ENCODE peak calls at places on chromosomes 2 and 18, in seven cellular contexts. N is stomach, I is adrenal gland, H is A549, A is endothelial cell of umbilical vein, Y is transverse colon, M is body of pancreas. S is an unnamed sample.

GRCh38 chr2:165469417-165469816 is at the start of gene CSRNP3:
- DNase-seq in Y (peak), M (peak), H (peak), N (peak), A (peak), I (peak), S (peak)

GRCh38 chr2:173076557-173077345 is 1.1 kb downstream of the MAP3K20 start:
- DNase-seq in M (peak), N (peak), I (peak), H (peak), Y (peak), A (peak), S (peak)

GRCh38 chr2:45856391-45857055 is 205.0 kb downstream of the PRKCE start:
- DNase-seq in Y (no peak), H (no peak), A (peak), I (no peak), N (no peak), M (no peak), S (no peak)

GRCh38 chr2:133252770-133253355 is 315.4 kb downstream of the NCKAP5 start:
- DNase-seq in I (no peak), N (no peak), M (no peak), H (no peak), A (no peak), Y (no peak), S (no peak)

GRCh38 chr2:19617251-19617650 is 258.8 kb upstream of the OSR1 start:
- DNase-seq in N (no peak), H (peak), Y (no peak), M (no peak), I (no peak), A (no peak), S (no peak)

GRCh38 chr2:45595724-45596435 is 15.2 kb downstream of the SRBD1 start:
- DNase-seq in H (no peak), I (peak), A (peak), M (peak), N (peak), Y (peak), S (peak)

GRCh38 chr2:85369500-85369899 is 14.9 kb downstream of the ELMOD3 start:
- DNase-seq in M (no peak), Y (peak), H (peak), N (no peak), A (no peak), I (no peak), S (no peak)

GRCh38 chr2:88880441-88880953 is 189.0 kb downstream of the RPIA start:
- DNase-seq in M (peak), H (peak), N (no peak), Y (no peak), A (peak), I (peak), S (no peak)

GRCh38 chr18:78998350-78999055 is 18.9 kb downstream of the SALL3 start:
- DNase-seq in A (no peak), H (no peak), N (no peak), M (no peak), Y (no peak), I (no peak), S (no peak)

GRCh38 chr2:132849118-132849517 is 179.1 kb upstream of the LYPD1 start:
- DNase-seq in N (no peak), Y (no peak), H (no peak), M (no peak), I (no peak), A (no peak), S (no peak)

GRCh38 chr2:159939946-159940345 is 122.5 kb downstream of the PLA2R1 start:
- DNase-seq in I (no peak), A (peak), M (no peak), H (peak), Y (no peak), N (no peak), S (no peak)

GRCh38 chr2:182814804-182815203 is 51.6 kb downstream of the FRZB start:
- DNase-seq in M (no peak), N (no peak), A (no peak), I (no peak), H (no peak), Y (no peak), S (no peak)

GRCh38 chr2:18435425-18436037 is 124.9 kb downstream of the RDH14 start:
- DNase-seq in M (peak), N (no peak), Y (no peak), H (peak), I (peak), A (peak), S (peak)

GRCh38 chr2:106314427-106314826 is 120.3 kb upstream of the UXS1 start:
- DNase-seq in A (no peak), I (no peak), M (no peak), Y (no peak), N (no peak), H (no peak), S (no peak)

GRCh38 chr18:43079422-43079821 is 36.1 kb downstream of the RIT2 start:
- DNase-seq in I (no peak), Y (no peak), A (no peak), N (no peak), H (no peak), M (no peak), S (no peak)

GRCh38 chr2:160484859-160485520 is 8.6 kb downstream of the RBMS1 start:
- DNase-seq in M (no peak), N (no peak), Y (no peak), I (no peak), H (no peak), A (no peak), S (no peak)

GRCh38 chr2:54615832-54616534 is 107.5 kb upstream of the EML6 start:
- DNase-seq in Y (no peak), N (no peak), H (no peak), M (no peak), I (no peak), A (no peak), S (no peak)

GRCh38 chr2:80706951-80707350 is 402.4 kb upstream of the LRRTM1 start:
- DNase-seq in N (no peak), M (no peak), Y (no peak), I (no peak), H (no peak), A (no peak), S (no peak)

GRCh38 chr2:192155521-192156118 is 39.1 kb downstream of the TMEFF2 start:
- DNase-seq in N (no peak), A (no peak), H (no peak), I (no peak), Y (no peak), M (no peak), S (no peak)

DNA sequence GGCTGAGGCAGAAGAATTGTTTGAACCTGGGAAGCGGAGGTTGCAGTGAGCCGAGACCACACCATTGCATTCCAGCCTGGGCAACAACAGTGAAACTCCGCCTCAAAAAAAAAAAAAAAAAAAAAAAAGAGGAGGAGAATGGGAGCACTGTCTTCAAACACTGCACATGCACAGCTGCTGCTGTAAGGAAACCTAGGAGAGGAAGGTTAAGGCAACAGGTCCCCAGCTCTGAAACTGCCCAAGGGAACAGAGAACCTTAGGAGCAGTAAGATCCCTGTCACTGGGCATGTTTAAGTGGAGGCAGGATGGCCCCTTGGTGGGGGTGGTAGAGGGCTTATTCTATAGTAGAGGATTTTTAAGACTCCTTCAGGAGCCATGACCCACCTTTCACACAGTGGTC is 111.2 kb downstream of the CLIP4 start:
- DNase-seq in A (no peak), H (no peak), I (no peak), Y (no peak), N (no peak), M (no peak), S (no peak)
- TF ChIP-seq CTCF in A (no peak), H (no peak), I (no peak), Y (no peak), N (no peak), M (no peak), S (no peak)

GRCh38 chr2:239368906-239369584 is 31.8 kb downstream of the HDAC4 start:
- DNase-seq in M (no peak), N (no peak), A (no peak), H (no peak), I (no peak), Y (no peak), S (peak)

GRCh38 chr2:239371726-239372686 is 28.8 kb downstream of the HDAC4 start:
- DNase-seq in Y (no peak), H (no peak), M (no peak), N (no peak), A (no peak), I (no peak), S (peak)

GRCh38 chr2:239370876-239371725 is 29.7 kb downstream of the HDAC4 start:
- DNase-seq in I (no peak), A (no peak), H (no peak), M (no peak), N (no peak), Y (no peak), S (no peak)

GRCh38 chr2:239369631-239370161 is 31.1 kb downstream of the HDAC4 start:
- DNase-seq in M (peak), H (no peak), I (peak), Y (peak), N (no peak), A (no peak), S (peak)

DNA sequence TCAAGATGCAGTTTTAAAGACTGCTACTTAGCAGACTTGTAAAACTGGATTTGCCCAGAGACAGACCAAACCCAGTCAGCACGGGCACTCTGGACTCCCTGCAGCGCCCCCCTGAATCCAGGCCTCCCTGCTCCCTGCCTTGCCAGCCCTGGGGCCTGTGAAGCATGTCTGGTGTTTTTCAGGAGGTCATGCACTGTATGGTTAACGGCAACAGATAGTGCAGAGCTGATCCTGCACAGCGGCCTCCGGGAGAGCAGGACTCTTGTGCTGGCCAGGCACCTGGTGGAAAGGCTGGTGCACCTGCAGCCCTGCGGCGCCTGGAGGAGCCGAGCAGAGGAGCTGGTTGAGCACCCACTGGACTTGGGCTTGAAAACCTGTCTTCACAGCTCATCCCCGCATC is 30.4 kb downstream of the HDAC4 start:
- DNase-seq in I (no peak), N (no peak), H (no peak), A (no peak), Y (no peak), M (no peak), S (no peak)
- H3K4me3 ChIP-seq in I (no peak), N (no peak), H (no peak), A (no peak), Y (no peak), M (no peak), S (no peak)

DNA sequence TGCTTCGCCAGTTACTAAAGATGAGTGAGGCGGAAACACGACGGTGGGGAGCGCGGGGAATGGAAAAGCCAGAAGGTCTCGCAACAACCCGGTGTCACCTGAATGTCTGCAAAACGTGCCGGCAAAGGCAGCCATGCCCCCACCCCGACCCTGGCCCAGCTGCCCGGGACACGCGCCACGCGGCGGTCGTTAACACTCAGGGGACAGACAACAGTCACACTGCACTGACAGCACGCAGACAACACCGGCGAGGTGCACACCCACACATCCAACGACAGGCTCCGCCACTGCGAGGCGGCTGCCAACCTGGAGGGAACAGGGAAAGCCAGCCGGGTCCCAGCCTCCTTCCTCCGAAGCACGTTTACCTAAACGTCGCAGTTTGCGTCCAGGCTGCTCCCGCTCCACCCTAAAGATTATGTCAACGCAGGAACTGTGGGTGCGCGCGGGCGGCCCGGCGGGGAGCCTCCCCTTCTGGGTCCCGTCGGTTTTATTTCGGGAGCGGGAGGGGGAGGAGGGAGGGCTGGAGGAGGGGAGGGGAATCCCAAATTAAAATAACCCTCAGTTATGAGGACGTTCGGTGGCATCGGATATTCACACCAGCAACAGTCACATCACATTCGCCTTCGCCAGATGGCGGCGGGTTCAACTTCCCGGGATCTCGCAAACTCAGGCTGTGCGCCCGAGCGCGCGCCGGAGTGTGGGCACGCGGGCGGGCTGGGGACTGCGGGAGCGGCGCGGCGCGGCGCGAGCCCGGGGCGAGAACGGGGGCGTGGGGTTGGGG is 694 bp downstream of the PTGR3 start:
- DNase-seq in H (peak), M (peak), N (peak), Y (peak), I (peak), A (peak), S (peak)
- TF ChIP-seq POLR2A in H (no peak), M (peak), N (no peak), Y (peak), I (no peak), A (peak), S (no peak)

DNA sequence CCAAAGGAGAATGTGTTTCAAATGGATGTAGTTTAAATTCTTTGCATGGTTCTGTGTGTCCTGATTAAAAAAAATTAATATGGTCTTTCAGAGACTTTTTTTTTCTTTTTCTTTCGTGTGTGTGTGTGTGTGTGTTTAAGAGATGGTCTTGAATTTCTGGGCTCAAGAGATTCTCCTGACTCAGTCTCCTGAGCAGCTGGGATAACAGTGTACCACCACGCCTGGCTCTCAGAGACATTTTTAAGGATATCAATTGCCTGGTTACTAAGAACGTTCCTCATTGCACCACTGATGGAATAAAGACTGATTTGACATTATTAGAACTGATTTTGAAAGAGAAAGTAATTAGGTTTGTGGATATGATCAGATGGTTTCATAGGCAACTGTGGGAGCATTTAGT is 163.8 kb upstream of the SMAD7 start:
- DNase-seq in N (no peak), H (no peak), Y (no peak), M (no peak), I (no peak), A (no peak), S (no peak)
- TF ChIP-seq CTCF in N (no peak), H (no peak), Y (no peak), M (no peak), I (no peak), A (no peak), S (no peak)